ENCODE peak calls at places on chromosomes 6 and 20, in four cellular contexts. One of them, this sample, is unnamed.

GRCh38 chr20:31906001-31906400 is 35.6 kb downstream of the TTLL9 start:
- DNase-seq in K562: no peak
- DNase-seq in GM12878: no peak
- DNase-seq in A549: no peak
- DNase-seq in this sample: no peak

GRCh38 chr20:46439837-46440236 is 33.4 kb upstream of the ELMO2 start:
- DNase-seq in GM12878: no peak
- DNase-seq in K562: no peak
- DNase-seq in A549: no peak
- DNase-seq in this sample: no peak

GRCh38 chr6:93120154-93120742 is 299.1 kb downstream of the EPHA7 start:
- DNase-seq in A549: no peak
- DNase-seq in K562: no peak
- DNase-seq in GM12878: no peak
- DNase-seq in this sample: no peak

GRCh38 chr6:31270788-31271640 is 878 bp downstream of the HLA-C start:
- DNase-seq in GM12878: no peak
- DNase-seq in A549: no peak
- DNase-seq in K562: no peak
- DNase-seq in this sample: no peak

GRCh38 chr20:49866051-49866450 is 49.3 kb downstream of the SPATA2 start:
- DNase-seq in K562: no peak
- DNase-seq in A549: no peak
- DNase-seq in GM12878: peak
- DNase-seq in this sample: no peak

GRCh38 chr20:25281541-25281991 is 33.7 kb downstream of the PYGB start:
- DNase-seq in K562: no peak
- DNase-seq in GM12878: peak
- DNase-seq in A549: no peak
- DNase-seq in this sample: no peak

GRCh38 chr20:45095753-45096371 is 5.1 kb downstream of the KCNS1 start:
- DNase-seq in A549: peak
- DNase-seq in GM12878: peak
- DNase-seq in K562: peak
- DNase-seq in this sample: peak

GRCh38 chr20:8487715-8488114 is 355.6 kb downstream of the PLCB1 start:
- DNase-seq in A549: no peak
- DNase-seq in K562: no peak
- DNase-seq in GM12878: no peak
- DNase-seq in this sample: no peak

GRCh38 chr6:56890066-56890465 is 64.8 kb upstream of the BEND6 start:
- DNase-seq in K562: no peak
- DNase-seq in GM12878: no peak
- DNase-seq in A549: no peak
- DNase-seq in this sample: no peak

GRCh38 chr6:167396068-167396658 is 71.3 kb downstream of the TTLL2 start:
- DNase-seq in K562: no peak
- DNase-seq in GM12878: no peak
- DNase-seq in A549: no peak
- DNase-seq in this sample: no peak

GRCh38 chr6:28693751-28694443 is 168.2 kb downstream of the GPX5 start:
- DNase-seq in GM12878: no peak
- DNase-seq in K562: no peak
- DNase-seq in A549: no peak
- DNase-seq in this sample: no peak

GRCh38 chr6:160010067-160010466 is 41.2 kb downstream of the IGF2R start:
- DNase-seq in K562: no peak
- DNase-seq in GM12878: no peak
- DNase-seq in A549: no peak
- DNase-seq in this sample: no peak

GRCh38 chr20:39850821-39851330 is 838.2 kb downstream of the MAFB start:
- DNase-seq in A549: no peak
- DNase-seq in K562: no peak
- DNase-seq in GM12878: no peak
- DNase-seq in this sample: no peak

GRCh38 chr6:45791600-45792168 is 224.0 kb downstream of the CLIC5 start:
- DNase-seq in GM12878: no peak
- DNase-seq in A549: no peak
- DNase-seq in K562: no peak
- DNase-seq in this sample: no peak

GRCh38 chr20:21103582-21104465 is 2.3 kb downstream of the LINC00237 start:
- DNase-seq in K562: no peak
- DNase-seq in GM12878: no peak
- DNase-seq in A549: no peak
- DNase-seq in this sample: no peak

GRCh38 chr6:16482702-16483314 is 244.4 kb downstream of the GMPR start:
- DNase-seq in A549: no peak
- DNase-seq in GM12878: no peak
- DNase-seq in K562: no peak
- DNase-seq in this sample: no peak

GRCh38 chr20:31568041-31568731 is 36.9 kb upstream of the ID1 start:
- DNase-seq in K562: no peak
- DNase-seq in GM12878: no peak
- DNase-seq in A549: no peak
- DNase-seq in this sample: no peak

GRCh38 chr6:144413418-144413817 is 128.3 kb downstream of the UTRN start:
- DNase-seq in A549: no peak
- DNase-seq in K562: no peak
- DNase-seq in GM12878: no peak
- DNase-seq in this sample: no peak

GRCh38 chr6:124962617-124963415 is 579 bp downstream of the RNF217 start:
- DNase-seq in K562: peak
- DNase-seq in GM12878: no peak
- DNase-seq in A549: peak
- DNase-seq in this sample: no peak

GRCh38 chr6:25173951-25174474 is 105.2 kb upstream of the CARMIL1 start:
- DNase-seq in A549: peak
- DNase-seq in K562: no peak
- DNase-seq in GM12878: no peak
- DNase-seq in this sample: peak

GRCh38 chr6:144581807-144582537 is 296.8 kb downstream of the UTRN start:
- DNase-seq in GM12878: no peak
- DNase-seq in K562: peak
- DNase-seq in A549: peak
- DNase-seq in this sample: peak

GRCh38 chr20:2816030-2816582 is at the start of gene TMEM239:
- DNase-seq in K562: no peak
- DNase-seq in A549: no peak
- DNase-seq in GM12878: no peak
- DNase-seq in this sample: no peak

GRCh38 chr20:23145281-23145700 is 59.2 kb upstream of the CD93 start:
- DNase-seq in K562: no peak
- DNase-seq in GM12878: no peak
- DNase-seq in A549: no peak
- DNase-seq in this sample: no peak

GRCh38 chr20:6863355-6863754 is 95.9 kb downstream of the BMP2 start:
- DNase-seq in K562: no peak
- DNase-seq in GM12878: no peak
- DNase-seq in A549: no peak
- DNase-seq in this sample: no peak

GRCh38 chr6:110518281-110518623 is 41.8 kb upstream of the SLC22A16 start:
- DNase-seq in A549: peak
- DNase-seq in GM12878: no peak
- DNase-seq in K562: peak
- DNase-seq in this sample: peak

GRCh38 chr20:23029324-23029723 is 5.8 kb upstream of the SSTR4 start:
- DNase-seq in K562: no peak
- DNase-seq in A549: no peak
- DNase-seq in GM12878: no peak
- DNase-seq in this sample: no peak

DNA sequence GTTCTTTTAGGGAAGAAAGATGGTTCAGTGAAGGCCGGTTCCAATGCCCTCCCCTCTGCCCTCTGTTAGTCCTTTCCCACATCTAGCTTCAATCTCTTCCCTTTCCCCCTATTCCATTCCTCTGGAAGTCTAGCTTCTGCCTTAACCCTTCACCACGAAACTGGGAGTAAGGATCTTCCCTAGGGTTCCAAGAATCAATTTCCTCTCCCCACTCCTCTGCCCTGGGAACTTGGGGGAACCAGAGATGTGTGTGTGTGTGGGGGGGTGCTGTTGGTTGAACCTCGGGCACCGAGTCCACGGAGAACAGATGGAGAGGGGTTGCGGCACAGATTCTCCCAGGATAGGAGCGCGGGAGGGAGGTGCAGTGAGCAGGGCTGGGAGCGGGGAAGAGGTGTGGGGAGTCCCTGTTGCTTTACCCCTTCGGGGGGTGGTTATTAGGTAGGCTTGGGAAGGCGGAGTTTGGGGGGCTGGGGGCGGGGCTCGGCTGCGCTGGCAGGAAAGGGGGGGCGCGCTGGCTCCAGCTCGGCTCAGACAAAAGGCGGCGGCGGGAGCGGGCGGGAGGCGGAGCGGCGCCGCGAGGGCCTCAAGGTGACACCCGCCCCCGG is at the start of gene TMEM151B:
- DNase-seq in GM12878: no peak
- DNase-seq in A549: no peak
- DNase-seq in K562: no peak
- DNase-seq in this sample: no peak
- TF ChIP-seq USF2 in GM12878: no peak
- TF ChIP-seq USF2 in A549: no peak
- TF ChIP-seq USF2 in K562: no peak
- TF ChIP-seq USF2 in this sample: no peak

DNA sequence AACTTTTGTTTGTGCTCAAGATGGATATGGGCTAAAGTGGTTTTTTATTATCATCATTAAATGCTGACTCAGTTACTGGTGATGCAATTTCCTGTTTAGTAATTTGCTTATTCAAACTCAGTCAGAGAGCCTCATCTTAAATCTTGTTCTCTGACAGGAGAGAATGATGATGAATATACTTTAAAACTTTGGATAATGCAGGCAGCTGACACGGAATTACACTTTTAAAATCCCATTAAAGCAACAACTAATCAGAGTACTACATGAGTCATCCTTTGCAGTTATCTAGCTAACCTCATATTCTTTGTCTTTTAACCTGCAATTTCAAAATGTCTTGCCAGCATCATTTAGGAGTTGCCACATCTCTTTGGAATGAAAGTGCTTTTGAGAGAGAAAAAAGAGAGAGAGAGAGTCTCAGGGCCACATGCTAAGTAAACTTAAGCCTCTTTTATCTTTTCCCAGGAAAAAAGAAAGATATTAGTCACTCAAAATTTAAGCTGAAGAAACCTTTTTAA is 9.2 kb upstream of the C6orf141 start:
- DNase-seq in K562: no peak
- DNase-seq in GM12878: no peak
- DNase-seq in A549: peak
- DNase-seq in this sample: peak
- TF ChIP-seq MYC in K562: no peak
- TF ChIP-seq MYC in GM12878: no peak
- TF ChIP-seq MYC in A549: no peak
- TF ChIP-seq MYC in this sample: no peak

DNA sequence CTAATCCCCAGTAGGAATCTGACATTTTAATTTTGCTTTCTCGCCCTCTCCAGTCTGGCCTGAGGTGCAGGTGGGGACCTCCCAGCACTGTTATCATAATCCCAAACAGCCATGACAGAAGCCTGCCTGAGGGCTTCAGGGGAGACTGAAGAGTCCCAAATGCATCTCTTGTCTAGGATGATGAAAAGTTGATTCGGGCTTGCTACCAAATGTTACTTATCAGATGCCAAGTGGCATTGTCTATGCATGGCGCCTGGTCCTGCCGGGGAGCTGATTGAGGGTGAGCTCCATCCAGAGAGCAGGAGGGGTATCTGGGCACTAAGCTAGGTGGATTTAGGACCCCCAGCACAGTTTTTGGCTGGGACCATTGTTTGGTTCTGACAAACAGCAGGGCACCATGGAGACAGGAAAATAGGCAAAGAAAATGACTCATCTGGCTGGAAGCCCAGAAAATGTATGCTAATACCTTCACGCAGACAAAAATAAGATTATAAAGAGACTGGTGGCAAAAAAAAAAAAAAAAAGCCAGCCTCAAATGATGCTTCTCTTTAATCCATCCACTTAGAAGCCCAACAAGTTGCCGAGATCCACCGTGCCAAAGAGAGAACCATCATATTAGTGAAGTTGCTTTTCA is 513.7 kb upstream of the SULF2 start:
- DNase-seq in GM12878: no peak
- DNase-seq in K562: no peak
- DNase-seq in A549: peak
- DNase-seq in this sample: peak
- TF ChIP-seq USF2 in GM12878: no peak
- TF ChIP-seq USF2 in K562: no peak
- TF ChIP-seq USF2 in A549: no peak
- TF ChIP-seq USF2 in this sample: no peak

DNA sequence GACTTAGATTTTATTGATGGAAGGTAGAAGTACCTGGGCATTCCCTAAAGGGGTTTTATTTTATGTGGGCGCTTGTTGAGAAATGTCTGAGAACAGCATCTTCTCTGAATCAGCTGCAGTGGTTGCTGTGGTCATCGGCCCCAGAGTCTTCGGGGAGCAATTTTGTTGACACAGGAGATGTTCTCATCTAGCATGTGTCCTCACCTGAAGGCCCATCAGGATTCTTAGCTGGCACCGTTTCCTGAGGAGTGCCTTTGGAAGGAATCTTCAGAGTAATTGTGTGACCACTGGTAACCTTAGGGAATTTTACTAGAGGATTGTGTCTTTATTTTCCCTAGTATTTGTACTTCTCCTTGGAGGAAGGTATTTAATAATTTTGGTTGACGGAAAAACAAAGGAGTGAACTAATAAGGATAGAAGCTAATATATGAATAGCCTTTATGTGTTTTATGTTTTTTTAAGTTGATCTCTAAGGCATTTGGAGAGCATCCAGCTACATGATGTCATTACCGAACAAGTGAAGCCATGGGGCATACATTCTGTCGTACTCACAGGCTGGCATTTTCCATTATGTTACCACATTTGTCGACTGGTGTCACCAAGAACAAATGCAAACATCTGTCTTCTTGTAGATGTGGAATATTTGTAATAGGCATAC is 41.7 kb downstream of the TULP4 start:
- DNase-seq in K562: no peak
- DNase-seq in A549: no peak
- DNase-seq in GM12878: no peak
- DNase-seq in this sample: no peak
- TF ChIP-seq MYC in K562: no peak
- TF ChIP-seq MYC in A549: no peak
- TF ChIP-seq MYC in GM12878: no peak
- TF ChIP-seq MYC in this sample: no peak